ENCODE peak calls at places on chromosomes 5 and 9, in five cellular contexts. T, M, J, W and Q are unnamed samples. For H4K20me1, the result is how much of the 10 kb centered on the place peaks cover.

GRCh38 chr5:178249191-178249989 is 16.8 kb upstream of the PHYKPL start:
- DNase-seq in T (no peak), M (no peak), W (no peak), J (no peak), Q (peak)

GRCh38 chr9:81182421-81182820 is 506.9 kb downstream of the TLE1 start:
- DNase-seq in W (no peak), J (no peak), M (no peak), T (no peak), Q (no peak)

GRCh38 chr5:119287547-119288073 is 68.2 kb upstream of the TNFAIP8 start:
- DNase-seq in J (no peak), W (no peak), M (no peak), T (no peak), Q (no peak)

GRCh38 chr5:55636711-55637110 is 75.4 kb downstream of the SLC38A9 start:
- DNase-seq in W (no peak), T (no peak), J (peak), M (no peak), Q (no peak)

GRCh38 chr5:138275379-138275782 is 960 bp upstream of the GFRA3 start:
- DNase-seq in M (peak), T (no peak), J (peak), W (no peak), Q (no peak)

GRCh38 chr5:155631116-155631515 is 617.6 kb downstream of the KIF4B start:
- DNase-seq in W (no peak), T (no peak), J (no peak), M (no peak), Q (peak)

GRCh38 chr9:34590376-34591090 is 1.0 kb upstream of the CNTFR start:
- DNase-seq in M (no peak), J (no peak), W (no peak), T (no peak), Q (no peak)

GRCh38 chr5:82623094-82623514 is 344.9 kb upstream of the RPS23 start:
- DNase-seq in T (no peak), W (no peak), J (peak), M (no peak), Q (no peak)

GRCh38 chr9:131709741-131710499 is 30.0 kb downstream of the RAPGEF1 start:
- DNase-seq in J (no peak), M (no peak), W (no peak), T (no peak), Q (peak)

DNA sequence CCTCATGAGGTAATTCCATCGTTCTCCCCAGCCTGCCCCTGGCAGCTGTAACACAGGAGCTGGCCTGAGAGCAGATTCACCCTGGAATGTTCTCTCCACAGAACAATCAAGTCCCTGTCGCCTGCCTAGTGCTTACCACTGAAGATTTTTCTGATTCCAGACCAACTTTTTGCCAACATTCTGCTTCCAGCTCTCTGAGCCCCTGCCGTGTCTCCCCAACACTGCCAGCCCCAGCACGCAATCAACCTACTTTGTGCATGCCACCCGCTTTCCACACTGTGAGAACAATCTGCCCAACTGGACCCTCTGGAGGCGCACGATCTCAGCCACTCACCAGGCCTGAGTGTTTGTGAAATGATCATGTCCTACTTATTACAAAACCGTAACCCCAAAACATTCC is 62.6 kb downstream of the PSMB7 start:
- DNase-seq in J (no peak), W (no peak), T (no peak), M (no peak), Q (no peak)
- H4K20me1 ChIP-seq in J (under half), W (under half), T (under half), M (half or more), Q (under half)

DNA sequence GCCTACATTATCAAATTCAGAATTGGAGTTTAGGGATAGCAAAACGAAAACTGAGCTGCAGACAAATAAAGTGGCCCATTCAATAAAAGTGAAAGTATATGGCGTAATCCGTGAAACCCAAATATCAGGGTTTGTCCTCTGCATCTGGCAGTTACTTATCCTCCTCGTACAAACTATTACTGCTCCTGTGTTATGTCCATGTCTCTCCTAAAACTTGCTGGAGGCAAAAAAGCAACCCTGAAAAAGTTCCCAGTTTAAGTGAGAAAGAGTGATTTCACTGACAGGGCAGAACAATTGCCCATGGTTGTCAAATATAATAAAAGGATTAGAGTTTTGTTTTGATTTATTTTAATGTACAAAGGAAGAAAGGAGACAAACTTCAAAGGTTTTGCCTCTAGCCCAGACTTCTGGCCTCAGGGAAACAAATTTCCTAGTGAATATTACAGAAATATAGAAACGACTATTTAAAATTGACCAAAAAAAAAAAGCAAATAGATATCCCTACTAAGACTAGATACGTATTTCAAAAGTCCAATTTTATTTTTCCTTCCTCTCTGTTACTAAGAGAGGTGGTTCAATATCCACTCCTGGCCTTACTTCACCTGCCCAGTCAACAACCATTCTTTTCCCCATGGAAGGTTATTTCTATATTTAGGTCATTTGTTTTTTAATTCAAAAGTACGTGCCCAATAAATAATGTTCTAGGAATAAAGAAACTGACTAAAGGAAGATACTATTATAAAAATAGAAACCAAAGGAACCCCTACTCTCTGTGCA is 50.0 kb downstream of the NFIB start:
- DNase-seq in M (no peak), W (no peak), T (no peak), J (no peak), Q (no peak)
- H3K27ac ChIP-seq in M (no peak), W (no peak), T (no peak), J (no peak), Q (peak)

GRCh38 chr9:95045751-95046150 is 271.8 kb downstream of the FANCC start:
- DNase-seq in M (no peak), J (no peak), W (no peak), T (no peak), Q (no peak)
- H3K4me3 ChIP-seq in M (no peak), J (no peak), W (no peak), T (no peak), Q (peak)

DNA sequence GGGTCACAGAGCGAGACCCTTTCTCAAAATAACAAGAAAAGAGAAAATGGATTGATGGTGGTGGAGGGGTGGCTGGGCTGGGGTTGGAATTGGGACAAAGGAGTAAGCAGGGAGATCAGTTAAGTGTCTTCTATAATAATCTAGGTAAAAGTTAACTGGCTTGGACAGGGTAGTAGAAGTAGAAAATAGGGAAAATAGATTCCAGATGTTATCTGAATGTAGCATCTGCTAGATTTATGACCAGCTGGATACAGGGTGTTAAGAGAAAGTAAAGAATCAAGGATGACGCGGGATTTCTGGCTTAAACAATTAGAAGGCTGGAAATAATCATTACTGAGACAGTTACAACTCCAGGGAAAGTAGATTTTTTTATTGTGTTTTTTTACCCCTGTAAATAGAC is 13.0 kb downstream of the PPP6C start:
- DNase-seq in W (no peak), M (peak), T (no peak), J (no peak), Q (no peak)
- H4K20me1 ChIP-seq in W (under half), M (half or more), T (under half), J (under half), Q (under half)